ENCODE peak calls at places on chromosomes 3 and 15, in seven cellular contexts. W is hepatocyte, M is DND-41, O is right atrium auricular region, Z is left lung, J is mesenchymal stem cell, C is cardiac muscle cell. T is an unnamed sample.

GRCh38 chr3:58025824-58026579 is 17.8 kb downstream of the FLNB start:
- DNase-seq in W (peak; percentile 75), M (no peak), O (no peak), Z (peak; percentile 61), J (peak; percentile 78), C (peak; percentile 70), T (no peak)

GRCh38 chr3:49313902-49314676 is 25.8 kb downstream of the USP4 start:
- DNase-seq in W (no peak), M (no peak), O (no peak), Z (no peak), J (peak; percentile 40), C (peak; percentile 9), T (no peak)

GRCh38 chr15:73965730-73966103 is 26.4 kb downstream of the STOML1 start:
- DNase-seq in W (no peak), M (peak; percentile 63), O (no peak), Z (no peak), J (peak; percentile 79), C (no peak), T (peak; percentile 93)

GRCh38 chr3:56110886-56111285 is 357.4 kb downstream of the ERC2 start:
- DNase-seq in W (no peak), M (no peak), O (no peak), Z (no peak), J (no peak), C (no peak), T (no peak)

GRCh38 chr15:51107612-51108011 is 12.9 kb upstream of the TNFAIP8L3 start:
- DNase-seq in W (no peak), M (no peak), O (no peak), Z (no peak), J (no peak), C (no peak), T (no peak)

GRCh38 chr3:193826126-193826795 is 233.3 kb downstream of the OPA1 start:
- DNase-seq in W (peak; percentile 68), M (no peak), O (peak; percentile 62), Z (no peak), J (peak; percentile 91), C (peak; percentile 69), T (no peak)

GRCh38 chr15:25418202-25418601 is 20.6 kb downstream of the UBE3A start:
- DNase-seq in W (no peak), M (no peak), O (no peak), Z (no peak), J (no peak), C (no peak), T (no peak)

GRCh38 chr3:185341616-185342457 is 21.1 kb upstream of the MAP3K13 start:
- DNase-seq in W (no peak), M (no peak), O (no peak), Z (no peak), J (no peak), C (no peak), T (no peak)

GRCh38 chr15:31298707-31299172 is 27.9 kb upstream of the KLF13 start:
- DNase-seq in W (no peak), M (peak; percentile 4), O (peak; percentile 54), Z (no peak), J (no peak), C (no peak), T (no peak)

GRCh38 chr3:32472716-32473115 is 29.9 kb downstream of the CMTM6 start:
- DNase-seq in W (no peak), M (no peak), O (no peak), Z (no peak), J (no peak), C (no peak), T (no peak)

GRCh38 chr3:129449279-129450115 is 9.5 kb downstream of the IFT122 start:
- DNase-seq in W (no peak), M (no peak), O (no peak), Z (no peak), J (no peak), C (no peak), T (no peak)

GRCh38 chr3:190132376-190132775 is 11.7 kb upstream of the P3H2 start:
- DNase-seq in W (no peak), M (no peak), O (no peak), Z (no peak), J (no peak), C (peak; percentile 77), T (no peak)

GRCh38 chr3:131072845-131073244 is 46.2 kb downstream of the NEK11 start:
- DNase-seq in W (peak; percentile 22), M (no peak), O (peak; percentile 68), Z (no peak), J (peak; percentile 26), C (peak; percentile 89), T (no peak)

GRCh38 chr15:74400313-74400850 is 32.9 kb upstream of the CYP11A1 start:
- DNase-seq in W (no peak), M (peak; percentile 74), O (no peak), Z (no peak), J (no peak), C (no peak), T (no peak)

GRCh38 chr15:101369676-101370075 is 74.6 kb upstream of the SNRPA1 start:
- DNase-seq in W (no peak), M (no peak), O (no peak), Z (no peak), J (no peak), C (no peak), T (no peak)

GRCh38 chr3:141648055-141648910 is 89.8 kb upstream of the RNF7 start:
- DNase-seq in W (no peak), M (peak; percentile 40), O (no peak), Z (no peak), J (no peak), C (no peak), T (peak; percentile 36)

GRCh38 chr3:3031358-3031757 is 78.8 kb downstream of the IL5RA start:
- DNase-seq in W (peak; percentile 13), M (no peak), O (no peak), Z (no peak), J (peak; percentile 20), C (peak; percentile 18), T (no peak)

GRCh38 chr15:67186226-67186649 is 68.2 kb downstream of the AAGAB start:
- DNase-seq in W (no peak), M (no peak), O (peak; percentile 91), Z (no peak), J (no peak), C (peak; percentile 67), T (peak; percentile 7)

GRCh38 chr3:100697183-100697582 is 12.1 kb upstream of the TFG start:
- DNase-seq in W (peak; percentile 38), M (no peak), O (no peak), Z (no peak), J (no peak), C (no peak), T (no peak)

GRCh38 chr3:153614563-153614962 is 452.5 kb downstream of the RAP2B start:
- DNase-seq in W (no peak), M (no peak), O (no peak), Z (no peak), J (peak; percentile 66), C (peak; percentile 76), T (no peak)
- H3K4me3 ChIP-seq in W (no peak overlapping the region), M (no peak overlapping the region), O (no peak overlapping the region), Z (no peak overlapping the region), J (no peak overlapping the region), C (no peak overlapping the region), T (no peak overlapping the region)

GRCh38 chr15:65952425-65953053 is 83.2 kb downstream of the RAB11A start:
- DNase-seq in W (peak; percentile 74), M (peak; percentile 37), O (no peak), Z (no peak), J (peak; percentile 69), C (peak; percentile 81), T (no peak)
- H3K4me3 ChIP-seq in W (no peak overlapping the region), M (no peak overlapping the region), O (no peak overlapping the region), Z (no peak overlapping the region), J (no peak overlapping the region), C (no peak overlapping the region), T (no peak overlapping the region)

GRCh38 chr3:182735672-182736071 is 57.6 kb upstream of the ATP11B start:
- DNase-seq in W (no peak), M (no peak), O (no peak), Z (no peak), J (no peak), C (peak; percentile 58), T (no peak)

GRCh38 chr3:182739619-182740018 is 53.7 kb upstream of the ATP11B start:
- DNase-seq in W (no peak), M (no peak), O (no peak), Z (no peak), J (no peak), C (peak; percentile 49), T (no peak)

GRCh38 chr3:182740710-182741109 is 52.6 kb upstream of the ATP11B start:
- DNase-seq in W (peak; percentile 66), M (no peak), O (no peak), Z (no peak), J (no peak), C (no peak), T (no peak)

GRCh38 chr3:182741214-182741613 is 52.1 kb upstream of the ATP11B start:
- DNase-seq in W (no peak), M (no peak), O (no peak), Z (no peak), J (no peak), C (no peak), T (no peak)

DNA sequence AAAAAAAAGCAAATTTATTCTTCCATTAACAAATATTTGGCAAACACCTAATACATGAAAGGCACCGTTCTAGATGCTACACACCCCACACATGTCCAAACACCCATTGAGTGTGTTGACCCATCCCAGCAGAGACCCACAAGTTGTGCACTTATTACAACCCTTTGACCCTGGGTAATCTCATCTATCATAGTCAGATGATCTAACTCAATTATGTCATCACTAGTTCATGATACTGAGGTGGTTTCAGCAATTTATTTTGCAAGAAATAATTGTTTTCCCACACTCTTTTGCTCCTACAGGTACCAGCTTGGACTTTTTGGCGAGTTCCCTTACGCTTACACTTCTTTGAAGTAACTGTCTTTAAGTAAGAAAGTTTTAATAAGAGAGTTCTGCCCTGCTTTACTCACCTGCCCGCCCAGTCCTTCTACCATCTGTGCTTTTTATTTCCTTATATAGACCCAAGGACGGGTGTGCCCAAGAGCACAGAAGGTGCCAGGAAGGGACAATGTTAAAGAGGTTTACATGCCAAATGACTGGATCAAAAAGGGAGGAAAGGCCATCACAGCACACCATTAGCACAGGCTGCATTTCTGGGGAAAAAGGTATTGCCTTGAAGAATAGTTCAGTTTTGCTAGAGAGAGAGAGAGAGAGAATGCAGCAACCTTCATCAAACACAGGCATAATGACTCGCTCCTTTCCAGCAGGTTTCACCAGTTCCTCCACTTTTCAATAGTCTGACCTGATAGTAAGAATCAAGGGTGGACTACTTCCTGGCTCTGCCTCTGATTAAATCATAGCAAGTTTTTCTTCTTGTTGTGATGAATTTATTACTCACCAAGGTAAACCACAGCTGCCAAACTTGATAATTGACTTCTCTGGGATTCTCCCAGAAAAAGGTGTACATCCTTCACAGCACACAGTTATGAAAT is 54.5 kb upstream of the ATP11B start:
- DNase-seq in W (peak; percentile 34), M (no peak), O (peak; percentile 9), Z (no peak), J (no peak), C (no peak), T (no peak)
- H3K4me3 ChIP-seq in W (no peak overlapping the region), M (no peak overlapping the region), O (no peak overlapping the region), Z (no peak overlapping the region), J (no peak overlapping the region), C (no peak overlapping the region), T (no peak overlapping the region)

DNA sequence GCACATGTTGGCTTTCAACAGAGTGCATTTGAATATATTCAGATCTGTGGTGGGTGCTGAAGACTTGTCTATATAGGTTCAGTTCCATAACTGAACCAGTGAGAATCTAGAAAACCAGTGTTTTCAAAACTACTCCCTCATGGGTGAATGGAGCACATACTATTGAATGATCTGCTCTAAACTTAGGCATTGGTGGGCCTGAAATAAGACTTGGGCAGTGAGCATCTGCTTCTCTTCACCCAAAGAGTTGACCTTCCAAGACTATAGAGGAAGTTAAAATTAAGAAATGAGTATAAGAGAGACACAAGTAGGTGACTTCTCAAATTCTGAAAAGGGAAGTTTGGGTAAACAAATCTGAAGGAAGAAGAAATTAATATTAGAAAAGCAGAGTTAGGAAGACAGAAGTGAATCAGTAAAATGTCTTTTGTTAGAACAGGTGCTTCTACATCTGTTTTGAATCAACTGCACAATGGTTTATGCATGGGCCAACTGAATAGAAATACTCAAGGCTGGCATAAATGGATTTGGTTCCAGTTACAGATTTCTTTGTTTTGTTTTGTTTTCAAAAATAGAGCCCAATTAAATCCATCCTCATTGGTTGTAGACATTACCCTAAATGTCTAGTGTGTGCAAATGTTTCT is 19.3 kb downstream of the ALCAM start:
- DNase-seq in W (no peak), M (no peak), O (no peak), Z (no peak), J (no peak), C (no peak), T (no peak)
- H3K4me3 ChIP-seq in W (no peak overlapping the region), M (no peak overlapping the region), O (no peak overlapping the region), Z (no peak overlapping the region), J (no peak overlapping the region), C (no peak overlapping the region), T (no peak overlapping the region)

T was measured in Jurkat, Clone E6-1.